ENCODE peak calls at places on chromosome 5, in five cellular contexts. P is HFF-Myc, I is KBM-7, G is left ventricle myocardium superior, V is NCI-H1092 treated with DMSO at 0.1 percent for 48 hours. C is an unnamed sample.
A peak's percentile ranks its signal among the peaks of the same experiment; 100 is the strongest.

GRCh38 chr5:14161825-14162556 is 18.8 kb downstream of the TRIO start:
- DNase-seq in G (no peak), I (no peak), V (peak; percentile 22), P (no peak), C (no peak)

GRCh38 chr5:130231786-130232185 is 327.5 kb downstream of the CHSY3 start:
- DNase-seq in G (no peak), I (no peak), P (no peak), V (no peak), C (no peak)

GRCh38 chr5:14114615-14115251 is 28.4 kb upstream of the TRIO start:
- DNase-seq in V (no peak), P (no peak), G (no peak), I (no peak), C (peak; percentile 75)

GRCh38 chr5:177297922-177298321 is 5.6 kb downstream of the RAB24 start:
- DNase-seq in I (no peak), V (no peak), P (no peak), G (no peak), C (no peak)

GRCh38 chr5:17151686-17152085 is 65.7 kb upstream of the BASP1 start:
- DNase-seq in V (no peak), I (no peak), G (no peak), P (no peak), C (peak; percentile 78)

GRCh38 chr5:5645198-5645597 is 222.7 kb downstream of the ICE1 start:
- DNase-seq in P (no peak), G (no peak), I (no peak), V (no peak), C (no peak)

GRCh38 chr5:35404701-35405100 is 174.4 kb upstream of the PRLR start:
- DNase-seq in I (no peak), G (no peak), P (no peak), V (no peak), C (no peak)

GRCh38 chr5:150763023-150763793 is 4.4 kb upstream of the DCTN4 start:
- DNase-seq in I (peak; percentile 97), P (no peak), V (peak; percentile 12), G (peak; percentile 70), C (peak; percentile 58)

GRCh38 chr5:61991861-61992260 is 314.1 kb upstream of the KIF2A start:
- DNase-seq in I (no peak), P (no peak), G (no peak), V (no peak), C (peak; percentile 3)

GRCh38 chr5:53892236-53892635 is 331.8 kb downstream of the NDUFS4 start:
- DNase-seq in P (no peak), V (no peak), G (no peak), I (no peak), C (no peak)

GRCh38 chr5:63401434-63402046 is 560.7 kb downstream of the HTR1A start:
- DNase-seq in V (peak; percentile 1), I (peak; percentile 62), G (peak; percentile 37), P (peak; percentile 4), C (peak; percentile 25)